ENCODE peak calls at places on chromosome 9, in ten cellular contexts. P, X, D, B, N, E, Q, S, U and F are unnamed samples. For H3K9me3, the result is how much of the 10 kb centered on the place peaks cover.

GRCh38 chr9:99056876-99057664 is 47.8 kb upstream of the TGFBR1 start:
- DNase-seq in E (no peak), U (no peak), P (peak), Q (peak), X (no peak), B (no peak), N (no peak), S (no peak), D (peak), F (no peak)

GRCh38 chr9:121851641-121852091 is 200.2 kb downstream of the DAB2IP start:
- DNase-seq in Q (no peak), B (no peak), S (no peak), P (no peak), D (no peak), X (no peak), U (no peak), N (no peak), E (no peak), F (peak)

GRCh38 chr9:127905788-127906191 is 6.4 kb upstream of the ST6GALNAC6 start:
- DNase-seq in B (peak), U (peak), X (no peak), D (no peak), P (no peak), E (peak), N (no peak), Q (no peak), S (no peak), F (peak)

GRCh38 chr9:105341784-105342183 is 97.3 kb downstream of the SLC44A1 start:
- DNase-seq in S (no peak), Q (peak), E (no peak), U (no peak), B (no peak), D (peak), X (no peak), N (no peak), P (no peak), F (no peak)

GRCh38 chr9:89626741-89627265 is 22.0 kb downstream of the GADD45G start:
- DNase-seq in S (no peak), E (no peak), B (no peak), N (no peak), D (no peak), X (no peak), Q (no peak), P (no peak), U (no peak), F (no peak)

GRCh38 chr9:81690251-81690851 is 1.0 kb upstream of the TLE1 start:
- DNase-seq in S (no peak), D (no peak), P (peak), X (peak), Q (peak), E (no peak), B (peak), N (no peak), U (peak), F (peak)

GRCh38 chr9:19992556-19992955 is 203.7 kb upstream of the SLC24A2 start:
- DNase-seq in Q (no peak), D (peak), S (no peak), N (no peak), U (no peak), P (peak), X (no peak), E (no peak), B (no peak), F (no peak)

GRCh38 chr9:126703330-126704156 is 89.8 kb downstream of the LMX1B start:
- DNase-seq in B (no peak), S (no peak), E (no peak), P (no peak), D (no peak), N (no peak), X (peak), Q (no peak), U (peak), F (no peak)

GRCh38 chr9:38619556-38620447 is 594 bp downstream of the ANKRD18A start:
- DNase-seq in Q (peak), U (peak), B (peak), S (no peak), X (peak), N (no peak), P (peak), E (no peak), D (no peak), F (no peak)

GRCh38 chr9:16455842-16456241 is 414.6 kb downstream of the BNC2 start:
- DNase-seq in B (no peak), U (no peak), X (no peak), D (no peak), E (no peak), N (no peak), Q (no peak), P (no peak), S (no peak), F (no peak)

GRCh38 chr9:74001382-74001781 is 495.8 kb upstream of the RORB start:
- DNase-seq in X (no peak), E (no peak), B (no peak), D (no peak), P (no peak), S (no peak), N (no peak), U (no peak), Q (no peak), F (no peak)

GRCh38 chr9:37784291-37784639 is 599 bp downstream of the EXOSC3 start:
- DNase-seq in U (no peak), E (no peak), S (no peak), B (no peak), Q (no peak), P (no peak), D (no peak), N (no peak), X (no peak), F (no peak)

GRCh38 chr9:1171541-1171940 is 121.4 kb downstream of the DMRT2 start:
- DNase-seq in B (no peak), E (no peak), X (no peak), Q (no peak), S (no peak), N (no peak), D (no peak), U (no peak), P (no peak), F (no peak)

GRCh38 chr9:35728041-35728971 is 3.7 kb downstream of the TLN1 start:
- DNase-seq in U (peak), D (peak), P (no peak), S (peak), B (peak), N (no peak), X (peak), E (peak), Q (peak), F (peak)

GRCh38 chr9:114911167-114911821 is 19.1 kb downstream of the TNFSF8 start:
- DNase-seq in X (peak), N (no peak), B (no peak), P (peak), Q (no peak), D (peak), S (no peak), U (no peak), E (no peak), F (no peak)

GRCh38 chr9:93809204-93809940 is 145.8 kb downstream of the BARX1 start:
- DNase-seq in P (no peak), E (no peak), S (no peak), U (peak), X (no peak), Q (no peak), B (no peak), D (no peak), N (no peak), F (no peak)

GRCh38 chr9:90943341-90943740 is 141.7 kb downstream of the SYK start:
- DNase-seq in X (no peak), U (no peak), Q (peak), S (no peak), N (no peak), D (peak), E (no peak), B (no peak), P (no peak), F (no peak)

GRCh38 chr9:135644631-135645218 is 5.4 kb upstream of the GLT6D1 start:
- DNase-seq in P (no peak), X (peak), D (no peak), S (no peak), Q (no peak), E (no peak), U (no peak), N (no peak), B (no peak), F (no peak)
- H3K9me3 ChIP-seq in P (under half), X (under half), D (under half), S (half or more), Q (under half), E (under half), U (under half), N (under half), B (under half), F (under half)

DNA sequence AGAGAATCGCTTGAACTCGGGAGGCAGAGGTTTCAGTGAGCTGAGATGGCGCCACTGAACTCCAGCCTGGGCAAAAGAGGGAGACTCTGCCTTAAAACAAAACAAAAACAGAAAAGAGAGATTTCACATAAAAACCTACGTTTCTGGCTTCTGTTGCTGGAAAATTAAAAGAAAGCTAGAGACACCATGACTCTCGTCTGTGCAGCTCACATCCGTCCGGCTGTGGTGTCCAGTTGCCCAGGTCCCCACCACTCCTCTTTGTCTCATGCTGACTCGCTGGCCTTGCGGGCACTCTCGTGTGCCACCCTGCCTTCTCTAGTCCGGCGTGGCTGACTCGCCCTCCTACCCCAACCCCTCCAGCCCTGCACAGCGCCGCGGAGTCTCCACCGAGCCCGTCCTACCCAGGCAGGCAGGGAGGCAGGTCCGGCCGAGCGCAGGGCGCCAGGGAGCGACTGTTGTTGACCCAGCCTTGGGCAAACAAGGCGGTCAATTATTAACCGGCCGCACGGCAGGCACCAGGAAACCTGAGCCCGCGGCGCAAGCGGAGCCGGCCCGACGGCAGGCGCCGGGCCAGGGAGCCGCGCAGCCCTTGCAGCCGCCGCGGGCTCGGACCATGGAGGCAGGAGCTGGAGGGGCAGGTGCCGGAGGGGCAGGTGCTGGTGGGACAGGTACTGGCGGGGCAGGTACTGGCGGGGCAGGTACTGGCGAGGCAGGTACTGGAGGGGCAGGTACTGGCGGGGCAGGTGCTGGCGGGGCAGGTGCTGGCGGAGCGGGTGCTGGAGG is at the start of gene PRRT1B:
- DNase-seq in D (no peak), S (no peak), E (no peak), P (no peak), N (no peak), B (peak), U (no peak), X (peak), Q (no peak), F (no peak)
- H3K9me3 ChIP-seq in D (under half), S (under half), E (under half), P (under half), N (under half), B (under half), U (under half), X (under half), Q (under half), F (under half)

DNA sequence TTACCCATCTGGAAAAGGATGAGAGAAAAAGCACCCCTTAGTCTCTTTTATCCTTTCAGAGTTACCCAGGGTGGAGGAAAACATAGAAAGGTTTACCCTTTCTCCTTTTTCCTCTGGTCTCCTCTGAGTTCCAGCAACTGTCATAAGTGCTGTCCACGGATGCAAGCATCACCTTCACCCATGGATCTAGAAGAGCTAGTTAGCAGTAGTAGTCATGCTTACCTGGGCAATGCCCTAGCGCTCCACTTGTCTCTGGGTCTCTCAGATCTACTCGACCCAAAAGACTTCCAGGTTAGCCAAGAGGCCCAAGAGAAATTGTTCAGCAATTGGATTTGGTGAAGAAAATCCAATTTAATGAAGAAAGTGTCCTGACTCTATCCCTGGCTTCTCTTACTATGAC is 656.2 kb upstream of the PTPRD start:
- DNase-seq in X (no peak), D (peak), P (peak), U (no peak), S (no peak), Q (no peak), E (no peak), B (no peak), N (no peak), F (no peak)
- H3K9me3 ChIP-seq in X (under half), D (under half), P (under half), U (under half), S (under half), Q (under half), E (under half), B (under half), N (under half), F (under half)

GRCh38 chr9:5639816-5640215 is 10.9 kb downstream of the RIC1 start:
- DNase-seq in P (no peak), U (no peak), X (no peak), S (no peak), Q (no peak), N (no peak), E (no peak), B (no peak), D (no peak), F (no peak)
- H3K9me3 ChIP-seq in P (under half), U (under half), X (under half), S (under half), Q (under half), N (under half), E (under half), B (under half), D (under half), F (under half)

GRCh38 chr9:80557256-80557655 is 985.5 kb downstream of the TLE4 start:
- DNase-seq in Q (no peak), E (no peak), P (no peak), S (no peak), B (no peak), U (no peak), D (no peak), N (no peak), X (no peak), F (no peak)
- H3K9me3 ChIP-seq in Q (under half), E (under half), P (under half), S (under half), B (under half), U (under half), D (under half), N (under half), X (under half), F (under half)

GRCh38 chr9:125079931-125080330 is 63.4 kb downstream of the SCAI start:
- DNase-seq in D (no peak), P (no peak), E (no peak), S (no peak), N (no peak), B (no peak), U (no peak), Q (no peak), X (no peak), F (no peak)
- H3K9me3 ChIP-seq in D (under half), P (under half), E (under half), S (under half), N (under half), B (under half), U (under half), Q (under half), X (under half), F (under half)